ENCODE peak calls at places on chromosomes 6 and 20, in six cellular contexts. B, X, T, D, R and K are unnamed samples.

GRCh38 chr6:55047433-55048044 is 126.8 kb upstream of the HCRTR2 start:
- DNase-seq in B (no peak), X (no peak), T (no peak), D (no peak), R (no peak), K (no peak)

GRCh38 chr20:51542033-51542893 is at the start of gene NFATC2:
- DNase-seq in B (no peak), X (no peak), T (peak; percentile 60), D (peak; percentile 41), R (no peak), K (no peak)

GRCh38 chr6:131754088-131754487 is 43.3 kb upstream of the CTAGE9 start:
- DNase-seq in B (peak; percentile 51), X (no peak), T (no peak), D (no peak), R (peak; percentile 70), K (no peak)

GRCh38 chr6:137728386-137729349 is 138.4 kb upstream of the TNFAIP3 start:
- DNase-seq in B (peak; percentile 100), X (no peak), T (no peak), D (no peak), R (peak; percentile 63), K (peak; percentile 74)

GRCh38 chr6:31068738-31069340 is 43.5 kb downstream of the C6orf15 start:
- DNase-seq in B (peak; percentile 82), X (peak; percentile 22), T (peak; percentile 84), D (peak; percentile 68), R (no peak), K (peak; percentile 36)

GRCh38 chr6:112827793-112828192 is 480.7 kb downstream of the RFPL4B start:
- DNase-seq in B (peak; percentile 25), X (no peak), T (no peak), D (no peak), R (no peak), K (no peak)

GRCh38 chr20:47713941-47714450 is 71.3 kb downstream of the SULF2 start:
- DNase-seq in B (peak; percentile 17), X (no peak), T (no peak), D (no peak), R (no peak), K (no peak)

GRCh38 chr20:62424249-62425109 is 2.9 kb downstream of the RBBP8NL start:
- DNase-seq in B (no peak), X (no peak), T (no peak), D (no peak), R (no peak), K (no peak)

GRCh38 chr6:158057213-158057987 is 75.7 kb downstream of the SYNJ2 start:
- DNase-seq in B (peak; percentile 95), X (no peak), T (no peak), D (no peak), R (peak; percentile 77), K (peak; percentile 64)

GRCh38 chr20:13220194-13220856 is 749 bp upstream of the ISM1 start:
- DNase-seq in B (peak; percentile 6), X (no peak), T (no peak), D (peak; percentile 67), R (no peak), K (no peak)

GRCh38 chr6:134287863-134288537 is 29.9 kb downstream of the SGK1 start:
- DNase-seq in B (no peak), X (no peak), T (no peak), D (no peak), R (peak; percentile 14), K (no peak)

GRCh38 chr6:156948807-156949206 is 171.6 kb downstream of the ARID1B start:
- DNase-seq in B (peak; percentile 81), X (no peak), T (no peak), D (no peak), R (no peak), K (no peak)

GRCh38 chr6:169971951-169972651 is 220.7 kb downstream of the ERMARD start:
- DNase-seq in B (no peak), X (no peak), T (no peak), D (peak; percentile 3), R (no peak), K (no peak)

GRCh38 chr6:46989384-46989783 is 52.7 kb downstream of the ADGRF1 start:
- DNase-seq in B (peak; percentile 63), X (no peak), T (no peak), D (no peak), R (no peak), K (no peak)

GRCh38 chr6:164042212-164042611 is 627.7 kb downstream of the QKI start:
- DNase-seq in B (no peak), X (no peak), T (peak; percentile 33), D (no peak), R (no peak), K (no peak)

GRCh38 chr6:92756912-92757311 is 662.4 kb downstream of the EPHA7 start:
- DNase-seq in B (no peak), X (no peak), T (no peak), D (no peak), R (no peak), K (no peak)

GRCh38 chr20:43909211-43909610 is 5.4 kb upstream of the TOX2 start:
- DNase-seq in B (no peak), X (no peak), T (no peak), D (no peak), R (no peak), K (no peak)

GRCh38 chr20:4573564-4574355 is 147.9 kb upstream of the PRND start:
- DNase-seq in B (peak; percentile 91), X (no peak), T (no peak), D (no peak), R (peak; percentile 79), K (peak; percentile 69)

GRCh38 chr20:11333634-11334033 is 584.1 kb upstream of the BTBD3 start:
- DNase-seq in B (no peak), X (no peak), T (no peak), D (no peak), R (no peak), K (no peak)

GRCh38 chr6:38180586-38180985 is 361.1 kb downstream of the ZFAND3 start:
- DNase-seq in B (no peak), X (no peak), T (no peak), D (no peak), R (no peak), K (no peak)

GRCh38 chr20:33604084-33604990 is 57.8 kb upstream of the C20orf144 start:
- DNase-seq in B (no peak), X (no peak), T (no peak), D (no peak), R (no peak), K (no peak)

GRCh38 chr20:723756-724155 is 44.5 kb downstream of the SLC52A3 start:
- DNase-seq in B (no peak), X (no peak), T (no peak), D (no peak), R (no peak), K (no peak)

GRCh38 chr6:31354788-31355539 is 2.0 kb downstream of the HLA-B start:
- DNase-seq in B (no peak), X (no peak), T (no peak), D (no peak), R (no peak), K (no peak)

GRCh38 chr20:60715172-60715571 is 536.9 kb upstream of the CDH4 start:
- DNase-seq in B (no peak), X (no peak), T (no peak), D (no peak), R (no peak), K (no peak)

GRCh38 chr20:35791823-35792222 is 20.0 kb downstream of the PHF20 start:
- DNase-seq in B (peak; percentile 74), X (no peak), T (no peak), D (no peak), R (peak; percentile 91), K (peak; percentile 87)

GRCh38 chr6:128655978-128656498 is 135.6 kb upstream of the PTPRK start:
- DNase-seq in B (peak; percentile 88), X (no peak), T (no peak), D (no peak), R (peak; percentile 66), K (peak; percentile 27)

GRCh38 chr6:83893024-83893423 is 33.5 kb downstream of the CYB5R4 start:
- DNase-seq in B (no peak), X (no peak), T (no peak), D (no peak), R (no peak), K (no peak)

GRCh38 chr6:82408952-82409421 is 45.4 kb downstream of the TPBG start:
- DNase-seq in B (peak; percentile 86), X (no peak), T (no peak), D (no peak), R (peak; percentile 42), K (no peak)

GRCh38 chr6:203663-204062 is 88.6 kb upstream of the DUSP22 start:
- DNase-seq in B (peak; percentile 13), X (no peak), T (no peak), D (no peak), R (no peak), K (no peak)

GRCh38 chr6:108260809-108261569 is at the start of gene SNX3:
- DNase-seq in B (peak; percentile 95), X (peak; percentile 82), T (peak; percentile 97), D (peak; percentile 96), R (peak; percentile 66), K (peak; percentile 90)
- TF ChIP-seq CTCF in B (peak; percentile 17), X (no peak), T (no peak), D (no peak), R (peak; percentile 3), K (no peak)

GRCh38 chr6:62775427-62776022 is 435.7 kb upstream of the FKBP1C start:
- DNase-seq in B (no peak), X (no peak), T (no peak), D (no peak), R (no peak), K (no peak)
- TF ChIP-seq CTCF in B (peak; percentile 12), X (no peak), T (peak; percentile 44), D (peak; percentile 68), R (no peak), K (no peak)

DNA sequence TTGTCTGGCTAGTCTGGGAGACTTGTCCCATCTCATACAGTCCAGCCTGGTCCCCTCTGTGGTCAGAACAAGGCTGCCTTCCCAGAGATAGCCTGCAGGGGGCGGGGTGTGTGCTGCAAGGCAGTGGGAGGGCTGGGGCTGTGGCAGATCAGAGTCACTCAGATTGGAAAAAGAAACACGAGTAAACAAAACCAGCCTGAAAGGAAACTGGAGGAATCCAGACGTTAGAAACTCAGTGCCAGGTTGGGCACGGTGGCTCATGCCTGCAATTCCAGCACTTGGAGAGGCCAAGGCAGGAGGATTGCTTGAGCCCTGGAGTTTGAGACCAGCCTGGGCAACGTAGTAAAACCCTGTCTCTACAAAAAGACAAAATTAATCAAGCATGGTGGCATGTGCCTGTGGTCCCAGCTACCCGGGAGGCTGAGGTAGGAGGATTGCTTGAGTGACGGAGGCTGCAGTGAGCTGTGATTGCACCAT is 20.2 kb downstream of the LEMD2 start:
- DNase-seq in B (peak; percentile 79), X (peak; percentile 60), T (peak; percentile 87), D (peak; percentile 96), R (no peak), K (peak; percentile 58)
- TF ChIP-seq CTCF in B (peak; percentile 97), X (peak; percentile 74), T (peak; percentile 82), D (peak; percentile 88), R (peak; percentile 93), K (peak; percentile 91)

DNA sequence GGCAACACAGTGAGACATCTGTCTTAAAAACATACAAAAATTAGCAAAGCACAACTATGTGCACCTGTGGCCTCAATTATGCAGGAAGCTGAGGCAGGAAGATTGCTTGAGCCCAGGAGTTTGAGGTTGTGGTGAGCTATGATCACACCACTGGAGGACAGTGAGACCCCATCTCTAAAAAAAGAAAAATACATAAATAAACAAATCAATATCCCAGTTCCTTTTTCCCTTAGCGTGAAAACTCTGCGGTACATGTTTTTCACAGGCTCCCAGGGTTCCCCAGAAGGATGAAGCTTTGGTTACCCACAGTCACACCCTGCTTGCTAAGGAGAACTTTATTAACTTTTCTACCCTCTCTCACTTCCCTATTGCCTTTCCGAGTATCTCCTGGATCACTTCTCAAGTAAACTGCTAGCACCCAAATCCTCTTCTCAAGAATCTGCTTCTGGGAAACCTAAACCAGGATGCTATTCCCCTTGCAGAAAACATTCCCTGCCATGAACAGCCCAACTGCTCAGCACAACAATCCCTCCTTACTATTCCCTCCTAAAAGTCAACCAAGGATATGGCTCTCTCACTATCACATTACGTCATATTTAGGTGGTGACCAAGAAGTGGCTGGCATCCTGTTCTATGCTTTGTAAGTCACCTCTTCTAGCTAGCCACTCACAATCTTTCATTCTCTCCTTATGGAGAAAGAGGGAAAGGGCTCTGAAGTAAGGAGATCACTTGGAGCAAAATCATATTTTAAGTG is 122.4 kb downstream of the IPCEF1 start:
- DNase-seq in B (no peak), X (no peak), T (no peak), D (no peak), R (no peak), K (no peak)
- TF ChIP-seq CTCF in B (no peak), X (no peak), T (no peak), D (no peak), R (no peak), K (no peak)